ENCODE peak calls at places on chromosomes 3 and 15, in five cellular contexts. One of them, this sample, is unnamed.

GRCh38 chr3:38643090-38643489 is 6.4 kb downstream of the SCN5A start:
- DNase-seq in progenitor cell of endocrine pancreas: no peak
- DNase-seq in body of pancreas: no peak
- DNase-seq in CD4-positive, alpha-beta T cell: no peak
- DNase-seq in cardiac muscle cell: no peak
- DNase-seq in this sample: no peak

GRCh38 chr3:47781326-47781684 is 388 bp downstream of the SMARCC1 start:
- DNase-seq in progenitor cell of endocrine pancreas: peak
- DNase-seq in CD4-positive, alpha-beta T cell: peak
- DNase-seq in body of pancreas: peak
- DNase-seq in cardiac muscle cell: peak
- DNase-seq in this sample: peak

GRCh38 chr15:54033954-54034458 is 55.8 kb downstream of the UNC13C start:
- DNase-seq in cardiac muscle cell: no peak
- DNase-seq in progenitor cell of endocrine pancreas: no peak
- DNase-seq in CD4-positive, alpha-beta T cell: no peak
- DNase-seq in body of pancreas: peak
- DNase-seq in this sample: no peak

GRCh38 chr3:118760611-118761606 is 273.7 kb downstream of the IGSF11 start:
- DNase-seq in cardiac muscle cell: no peak
- DNase-seq in progenitor cell of endocrine pancreas: no peak
- DNase-seq in body of pancreas: no peak
- DNase-seq in CD4-positive, alpha-beta T cell: no peak
- DNase-seq in this sample: no peak

GRCh38 chr3:127053979-127054378 is 71.1 kb downstream of the PLXNA1 start:
- DNase-seq in cardiac muscle cell: no peak
- DNase-seq in body of pancreas: no peak
- DNase-seq in CD4-positive, alpha-beta T cell: peak
- DNase-seq in progenitor cell of endocrine pancreas: no peak
- DNase-seq in this sample: no peak

GRCh38 chr3:189305412-189305811 is 133.6 kb downstream of the TPRG1 start:
- DNase-seq in CD4-positive, alpha-beta T cell: no peak
- DNase-seq in body of pancreas: no peak
- DNase-seq in progenitor cell of endocrine pancreas: no peak
- DNase-seq in cardiac muscle cell: no peak
- DNase-seq in this sample: no peak

GRCh38 chr3:146222204-146223046 is 28.5 kb downstream of the PLSCR4 start:
- DNase-seq in progenitor cell of endocrine pancreas: no peak
- DNase-seq in cardiac muscle cell: peak
- DNase-seq in body of pancreas: peak
- DNase-seq in CD4-positive, alpha-beta T cell: no peak
- DNase-seq in this sample: no peak

GRCh38 chr3:126208618-126209256 is 28.4 kb upstream of the ALDH1L1 start:
- DNase-seq in CD4-positive, alpha-beta T cell: no peak
- DNase-seq in body of pancreas: peak
- DNase-seq in cardiac muscle cell: peak
- DNase-seq in progenitor cell of endocrine pancreas: no peak
- DNase-seq in this sample: no peak

GRCh38 chr15:63973212-63974009 is 72.9 kb downstream of the DAPK2 start:
- DNase-seq in cardiac muscle cell: no peak
- DNase-seq in body of pancreas: no peak
- DNase-seq in progenitor cell of endocrine pancreas: no peak
- DNase-seq in CD4-positive, alpha-beta T cell: no peak
- DNase-seq in this sample: no peak

GRCh38 chr3:16127257-16127656 is 47.2 kb upstream of the GALNT15 start:
- DNase-seq in cardiac muscle cell: no peak
- DNase-seq in progenitor cell of endocrine pancreas: no peak
- DNase-seq in CD4-positive, alpha-beta T cell: no peak
- DNase-seq in body of pancreas: no peak
- DNase-seq in this sample: no peak
- TF ChIP-seq CTCF in cardiac muscle cell: no peak
- TF ChIP-seq CTCF in progenitor cell of endocrine pancreas: no peak
- TF ChIP-seq CTCF in CD4-positive, alpha-beta T cell: no peak
- TF ChIP-seq CTCF in body of pancreas: no peak
- TF ChIP-seq CTCF in this sample: no peak

GRCh38 chr3:134753999-134754742 is 40.9 kb upstream of the EPHB1 start:
- DNase-seq in cardiac muscle cell: peak
- DNase-seq in progenitor cell of endocrine pancreas: no peak
- DNase-seq in body of pancreas: no peak
- DNase-seq in CD4-positive, alpha-beta T cell: no peak
- DNase-seq in this sample: no peak
- TF ChIP-seq CTCF in cardiac muscle cell: no peak
- TF ChIP-seq CTCF in progenitor cell of endocrine pancreas: no peak
- TF ChIP-seq CTCF in body of pancreas: no peak
- TF ChIP-seq CTCF in CD4-positive, alpha-beta T cell: no peak
- TF ChIP-seq CTCF in this sample: no peak

DNA sequence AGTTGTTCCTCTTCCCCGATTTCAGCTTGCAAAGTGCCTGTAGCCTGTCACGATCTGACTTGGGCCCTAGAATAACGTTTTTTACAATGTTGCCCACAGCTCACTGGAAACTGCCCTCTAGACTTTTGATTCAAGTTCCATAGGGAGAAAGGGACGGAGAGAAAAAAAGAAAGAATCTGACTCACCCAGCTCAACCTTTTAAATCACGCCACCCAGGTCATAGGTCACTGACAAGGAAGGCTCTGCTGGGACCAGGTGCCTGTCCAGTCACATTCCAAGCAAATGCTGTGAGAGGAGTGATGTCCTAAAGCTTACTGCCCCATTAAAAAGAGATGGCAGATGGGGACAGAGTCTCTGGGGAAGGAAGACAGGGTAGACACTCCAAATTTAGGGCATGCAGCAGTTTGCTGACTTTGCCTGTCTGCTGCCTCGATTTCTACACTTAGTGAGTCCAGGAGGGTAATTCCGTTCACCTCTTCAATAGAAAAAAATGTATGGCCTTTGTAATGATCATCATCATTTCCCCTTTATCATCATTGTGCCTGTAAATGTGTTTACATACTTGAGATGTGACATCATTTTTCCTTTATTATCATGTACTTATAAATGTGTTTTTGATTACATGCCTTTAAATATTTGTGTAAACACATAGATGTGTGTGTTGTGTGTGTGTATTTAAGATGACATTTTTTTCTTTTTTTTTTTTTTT is 8.4 kb upstream of the MYO1E start:
- DNase-seq in CD4-positive, alpha-beta T cell: no peak
- DNase-seq in cardiac muscle cell: no peak
- DNase-seq in body of pancreas: no peak
- DNase-seq in progenitor cell of endocrine pancreas: no peak
- DNase-seq in this sample: no peak
- TF ChIP-seq CTCF in CD4-positive, alpha-beta T cell: no peak
- TF ChIP-seq CTCF in cardiac muscle cell: no peak
- TF ChIP-seq CTCF in body of pancreas: no peak
- TF ChIP-seq CTCF in progenitor cell of endocrine pancreas: no peak
- TF ChIP-seq CTCF in this sample: no peak

GRCh38 chr3:69565316-69565715 is 173.9 kb upstream of the MITF start:
- DNase-seq in body of pancreas: no peak
- DNase-seq in progenitor cell of endocrine pancreas: no peak
- DNase-seq in cardiac muscle cell: no peak
- DNase-seq in CD4-positive, alpha-beta T cell: no peak
- DNase-seq in this sample: no peak

GRCh38 chr3:69562001-69562400 is 176.1 kb upstream of the FRMD4B start:
- DNase-seq in cardiac muscle cell: peak
- DNase-seq in CD4-positive, alpha-beta T cell: no peak
- DNase-seq in progenitor cell of endocrine pancreas: no peak
- DNase-seq in body of pancreas: no peak
- DNase-seq in this sample: no peak

GRCh38 chr3:69558912-69559311 is 173.0 kb upstream of the FRMD4B start:
- DNase-seq in body of pancreas: peak
- DNase-seq in CD4-positive, alpha-beta T cell: no peak
- DNase-seq in progenitor cell of endocrine pancreas: no peak
- DNase-seq in cardiac muscle cell: peak
- DNase-seq in this sample: no peak

GRCh38 chr3:69563968-69564367 is 175.3 kb upstream of the MITF start:
- DNase-seq in progenitor cell of endocrine pancreas: no peak
- DNase-seq in cardiac muscle cell: no peak
- DNase-seq in body of pancreas: no peak
- DNase-seq in CD4-positive, alpha-beta T cell: no peak
- DNase-seq in this sample: no peak

DNA sequence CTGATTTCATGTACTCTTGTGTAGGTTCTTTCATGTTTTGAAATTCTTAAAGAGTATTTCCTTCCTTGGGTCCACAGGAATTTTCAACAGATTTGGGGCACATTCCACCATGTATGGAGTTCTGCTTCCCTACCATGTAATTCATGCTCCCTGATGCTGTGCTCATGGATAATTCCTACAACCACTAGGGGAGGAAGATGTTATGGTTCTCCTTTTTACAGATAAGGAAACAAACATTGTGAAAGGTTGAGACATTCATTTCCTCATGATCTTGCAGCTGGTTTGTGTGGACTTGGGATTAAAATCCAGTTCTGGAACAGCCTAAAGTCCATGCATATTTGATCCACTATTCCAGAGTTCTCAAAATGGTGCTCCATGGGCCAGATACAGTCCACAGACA is 174.9 kb upstream of the FRMD4B start:
- DNase-seq in body of pancreas: no peak
- DNase-seq in CD4-positive, alpha-beta T cell: no peak
- DNase-seq in progenitor cell of endocrine pancreas: no peak
- DNase-seq in cardiac muscle cell: peak
- DNase-seq in this sample: no peak
- TF ChIP-seq CTCF in body of pancreas: no peak
- TF ChIP-seq CTCF in CD4-positive, alpha-beta T cell: no peak
- TF ChIP-seq CTCF in progenitor cell of endocrine pancreas: no peak
- TF ChIP-seq CTCF in cardiac muscle cell: no peak
- TF ChIP-seq CTCF in this sample: no peak

GRCh38 chr15:91950631-91951384 is 97.3 kb downstream of the SLCO3A1 start:
- DNase-seq in CD4-positive, alpha-beta T cell: no peak
- DNase-seq in cardiac muscle cell: peak
- DNase-seq in progenitor cell of endocrine pancreas: no peak
- DNase-seq in body of pancreas: no peak
- DNase-seq in this sample: no peak
- TF ChIP-seq CTCF in CD4-positive, alpha-beta T cell: no peak
- TF ChIP-seq CTCF in cardiac muscle cell: no peak
- TF ChIP-seq CTCF in progenitor cell of endocrine pancreas: no peak
- TF ChIP-seq CTCF in body of pancreas: no peak
- TF ChIP-seq CTCF in this sample: no peak

GRCh38 chr15:69749797-69750196 is 297.2 kb downstream of the RPLP1 start:
- DNase-seq in body of pancreas: no peak
- DNase-seq in progenitor cell of endocrine pancreas: no peak
- DNase-seq in cardiac muscle cell: no peak
- DNase-seq in CD4-positive, alpha-beta T cell: no peak
- DNase-seq in this sample: no peak
- TF ChIP-seq CTCF in body of pancreas: no peak
- TF ChIP-seq CTCF in progenitor cell of endocrine pancreas: no peak
- TF ChIP-seq CTCF in cardiac muscle cell: peak
- TF ChIP-seq CTCF in CD4-positive, alpha-beta T cell: peak
- TF ChIP-seq CTCF in this sample: no peak

DNA sequence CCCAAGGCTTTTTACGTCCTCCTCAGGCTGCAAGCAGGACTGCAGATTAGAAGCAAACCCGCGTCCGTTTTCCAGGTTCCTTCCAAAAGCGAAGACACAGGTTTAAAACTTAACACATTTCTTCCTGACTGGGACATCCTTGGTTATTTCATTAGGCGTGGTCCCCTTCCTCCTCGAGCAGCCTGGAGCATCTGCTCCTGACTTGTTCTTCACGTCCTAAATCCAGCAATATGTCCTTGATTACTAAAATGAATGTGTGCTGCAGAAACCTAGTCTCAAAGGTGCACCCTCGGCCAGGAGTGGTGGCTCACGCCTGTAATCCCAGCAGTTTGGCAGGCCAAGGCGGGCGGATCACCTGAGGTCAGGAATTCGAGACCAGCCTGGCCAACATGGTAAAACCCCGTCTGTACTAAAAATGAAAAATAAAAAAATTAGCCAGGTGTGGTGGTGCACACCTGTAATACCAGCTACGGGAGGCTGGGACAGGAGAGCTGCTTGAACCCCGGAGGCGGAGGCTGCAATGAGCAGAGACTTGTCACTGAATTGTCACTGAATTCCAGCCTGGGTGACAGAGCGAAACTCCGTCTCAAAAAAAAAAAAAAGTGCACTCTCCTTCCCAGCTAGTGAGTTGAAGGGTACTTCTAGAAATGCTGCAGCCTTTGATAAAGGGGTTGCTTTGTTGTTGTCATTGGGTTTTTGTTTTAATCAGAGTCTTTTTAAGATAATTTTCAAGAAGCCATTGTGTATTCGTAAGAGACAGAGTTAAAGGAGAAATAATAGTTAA is 853 bp upstream of the LRIG1 start:
- DNase-seq in CD4-positive, alpha-beta T cell: no peak
- DNase-seq in progenitor cell of endocrine pancreas: no peak
- DNase-seq in cardiac muscle cell: no peak
- DNase-seq in body of pancreas: no peak
- DNase-seq in this sample: no peak
- TF ChIP-seq CTCF in CD4-positive, alpha-beta T cell: no peak
- TF ChIP-seq CTCF in progenitor cell of endocrine pancreas: no peak
- TF ChIP-seq CTCF in cardiac muscle cell: peak
- TF ChIP-seq CTCF in body of pancreas: no peak
- TF ChIP-seq CTCF in this sample: no peak